ENCODE peak calls at places on chromosomes 5 and 9, in six cellular contexts. C is ascending aorta, M is OCI-LY7, Z is endothelial cell of umbilical vein, F is stomach, H is left ventricle myocardium inferior. B is an unnamed sample. For H3K9me3, the result is how much of the 10 kb centered on the place peaks cover.

GRCh38 chr5:78797945-78798731 is 149.6 kb upstream of the LHFPL2 start:
- DNase-seq in M (no peak), H (no peak), Z (no peak), C (no peak), F (no peak), B (no peak)

GRCh38 chr5:146005723-146006122 is 69.3 kb downstream of the SH3RF2 start:
- DNase-seq in Z (no peak), F (no peak), M (no peak), C (no peak), H (no peak), B (no peak)

GRCh38 chr5:180332051-180332517 is 21.1 kb downstream of the GFPT2 start:
- DNase-seq in C (no peak), Z (no peak), H (no peak), F (no peak), M (no peak), B (peak)

GRCh38 chr9:117153021-117153420 is 261.8 kb downstream of the ASTN2 start:
- DNase-seq in H (no peak), Z (no peak), C (no peak), M (no peak), F (no peak), B (no peak)

GRCh38 chr5:95773325-95774059 is 42.4 kb downstream of the RHOBTB3 start:
- DNase-seq in F (no peak), M (no peak), Z (peak), C (no peak), H (no peak), B (no peak)

GRCh38 chr9:130824616-130825015 is 10.4 kb upstream of the ABL1 start:
- DNase-seq in C (no peak), H (no peak), Z (peak), M (no peak), F (no peak), B (no peak)

GRCh38 chr5:132759114-132760042 is 12.2 kb downstream of the CCNI2 start:
- DNase-seq in H (no peak), F (no peak), M (no peak), Z (no peak), C (no peak), B (no peak)

GRCh38 chr9:111413996-111414395 is 70.2 kb downstream of the ECPAS start:
- DNase-seq in C (no peak), Z (no peak), H (no peak), F (no peak), M (no peak), B (no peak)

GRCh38 chr9:89419978-89420394 is 77.9 kb downstream of the SEMA4D start:
- DNase-seq in Z (no peak), H (no peak), M (no peak), F (no peak), C (no peak), B (no peak)

GRCh38 chr5:172410160-172410559 is 44.2 kb downstream of the SH3PXD2B start:
- DNase-seq in F (no peak), C (no peak), M (no peak), H (no peak), Z (no peak), B (no peak)

GRCh38 chr9:101727621-101728524 is 10.6 kb downstream of the GRIN3A start:
- DNase-seq in M (peak), C (no peak), Z (no peak), H (no peak), F (no peak), B (no peak)

GRCh38 chr5:33936381-33937016 is at the start of gene RXFP3:
- DNase-seq in Z (no peak), F (no peak), H (no peak), C (no peak), M (no peak), B (no peak)

GRCh38 chr9:13860926-13861325 is 453.0 kb downstream of the NFIB start:
- DNase-seq in Z (peak), M (no peak), H (no peak), F (no peak), C (no peak), B (no peak)

GRCh38 chr5:120293796-120294195 is 170.3 kb upstream of the PRR16 start:
- DNase-seq in M (no peak), C (no peak), F (no peak), Z (no peak), H (no peak), B (no peak)

GRCh38 chr5:109936091-109936490 is 246.4 kb downstream of the MAN2A1 start:
- DNase-seq in Z (no peak), C (no peak), H (no peak), M (no peak), F (no peak), B (no peak)

GRCh38 chr5:93653716-93654115 is 70.7 kb downstream of the NR2F1 start:
- DNase-seq in M (no peak), Z (no peak), C (no peak), F (no peak), H (no peak), B (no peak)

GRCh38 chr5:78483809-78484521 is 123.5 kb downstream of the SCAMP1 start:
- DNase-seq in Z (peak), C (no peak), M (peak), F (no peak), H (no peak), B (no peak)

GRCh38 chr5:62521319-62521718 is 57.3 kb upstream of the LRRC70 start:
- DNase-seq in C (no peak), F (no peak), H (no peak), Z (no peak), M (peak), B (no peak)

GRCh38 chr9:114283551-114284111 is 39.3 kb upstream of the ORM1 start:
- DNase-seq in H (peak), F (no peak), Z (no peak), C (peak), M (no peak), B (peak)

GRCh38 chr5:151741678-151742423 is 16.6 kb downstream of the ATOX1 start:
- DNase-seq in F (no peak), Z (peak), C (no peak), M (no peak), H (no peak), B (no peak)

GRCh38 chr9:128412120-128412790 is 8.4 kb upstream of the CERCAM start:
- DNase-seq in M (peak), F (peak), H (peak), C (no peak), Z (peak), B (peak)

GRCh38 chr5:16618138-16618897 is 1.5 kb upstream of the RETREG1 start:
- DNase-seq in C (no peak), M (no peak), F (no peak), Z (no peak), H (no peak), B (no peak)

GRCh38 chr9:131738838-131739191 is 1.1 kb downstream of the RAPGEF1 start:
- DNase-seq in M (peak), C (no peak), Z (no peak), F (peak), H (no peak), B (peak)

GRCh38 chr5:36162810-36163486 is 11.0 kb downstream of the SKP2 start:
- DNase-seq in Z (no peak), M (no peak), F (no peak), H (no peak), C (no peak), B (no peak)

GRCh38 chr5:36158144-36158543 is 6.2 kb downstream of the SKP2 start:
- DNase-seq in Z (peak), C (no peak), H (no peak), M (no peak), F (no peak), B (no peak)

GRCh38 chr5:36164461-36164860 is 12.6 kb downstream of the SKP2 start:
- DNase-seq in H (no peak), M (no peak), F (no peak), C (no peak), Z (no peak), B (no peak)

GRCh38 chr5:36160617-36161016 is 8.7 kb downstream of the SKP2 start:
- DNase-seq in H (no peak), M (no peak), F (no peak), C (no peak), Z (no peak), B (no peak)

GRCh38 chr5:36161317-36161716 is 9.4 kb downstream of the SKP2 start:
- DNase-seq in H (no peak), F (no peak), C (no peak), M (no peak), Z (no peak), B (no peak)
- H3K27ac ChIP-seq in H (no peak), F (peak), C (no peak), M (no peak), Z (no peak), B (no peak)

GRCh38 chr5:123937230-123937629 is 425.3 kb downstream of the CSNK1G3 start:
- DNase-seq in F (no peak), M (peak), Z (peak), C (no peak), H (no peak), B (no peak)

GRCh38 chr5:123936548-123936947 is 424.6 kb downstream of the CSNK1G3 start:
- DNase-seq in Z (no peak), F (no peak), M (peak), C (no peak), H (no peak), B (no peak)
- H3K9me3 ChIP-seq in Z (under half), F (under half), M (under half), C (under half), H (under half), B (under half)

GRCh38 chr5:122775713-122776084 is 819 bp downstream of the SNX2 start:
- DNase-seq in F (no peak), C (no peak), Z (peak), H (no peak), M (peak), B (no peak)

GRCh38 chr5:122776143-122776542 is 1.3 kb downstream of the SNX2 start:
- DNase-seq in Z (no peak), H (no peak), F (no peak), C (no peak), M (peak), B (no peak)

GRCh38 chr5:122774519-122774860 is 390 bp upstream of the SNX2 start:
- DNase-seq in Z (no peak), C (no peak), M (no peak), F (no peak), H (no peak), B (no peak)

GRCh38 chr5:122773615-122774014 is 1.3 kb upstream of the SNX2 start:
- DNase-seq in F (no peak), M (no peak), C (no peak), Z (peak), H (no peak), B (no peak)

DNA sequence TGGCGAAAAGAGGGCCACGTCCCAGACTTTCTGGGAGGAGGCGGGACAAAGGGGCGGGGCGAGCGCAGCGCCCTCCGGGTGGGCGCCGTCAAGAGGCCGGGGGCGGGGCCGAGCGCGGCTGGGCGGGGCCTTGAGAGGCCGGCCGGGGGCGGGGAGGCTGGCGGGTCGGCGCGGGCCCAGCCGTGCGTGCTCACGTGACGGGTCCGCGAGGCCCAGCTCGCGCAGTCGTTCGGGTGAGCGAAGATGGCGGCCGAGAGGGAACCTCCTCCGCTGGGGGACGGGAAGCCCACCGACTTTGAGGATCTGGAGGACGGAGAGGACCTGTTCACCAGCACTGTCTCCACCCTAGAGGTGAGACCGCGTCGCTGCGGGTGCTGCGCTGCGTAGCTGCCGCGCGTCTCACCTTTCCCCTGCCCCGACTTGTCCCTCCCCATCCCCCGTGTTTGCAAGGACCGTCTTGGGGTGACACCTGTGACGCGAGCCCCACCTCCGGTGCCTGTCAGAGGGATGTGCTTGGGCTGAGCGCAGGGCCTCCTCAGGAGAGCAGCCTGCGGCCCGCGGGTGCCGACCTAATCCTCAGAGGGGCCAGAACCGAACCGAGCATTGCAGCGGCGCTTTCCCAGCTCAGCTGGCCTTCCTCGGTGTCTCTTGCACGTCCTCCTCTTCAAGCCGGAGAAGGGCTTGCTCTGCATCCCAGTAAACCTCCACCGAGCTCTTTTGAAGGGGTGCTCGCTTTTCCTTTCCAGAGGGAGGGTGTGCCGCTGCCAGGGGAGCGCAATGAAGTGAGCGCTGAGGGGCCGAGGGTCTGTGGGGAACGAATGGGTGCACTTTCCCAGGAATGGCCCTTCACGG is at the start of gene SNX2:
- DNase-seq in Z (peak), H (peak), F (peak), M (peak), C (peak), B (peak)
- TF ChIP-seq CTCF in Z (no peak), H (peak), F (no peak), M (no peak), C (no peak), B (peak)

GRCh38 chr5:1888541-1889251 is 6.0 kb upstream of the IRX4 start:
- DNase-seq in M (no peak), C (no peak), H (no peak), Z (no peak), F (no peak), B (peak)

GRCh38 chr5:1887400-1888360 is 5.0 kb upstream of the IRX4 start:
- DNase-seq in H (no peak), M (no peak), C (no peak), Z (no peak), F (no peak), B (peak)

GRCh38 chr5:1885777-1886633 is 3.3 kb upstream of the IRX4 start:
- DNase-seq in M (no peak), F (no peak), H (no peak), C (no peak), Z (no peak), B (peak)

GRCh38 chr5:1885476-1885755 is 2.7 kb upstream of the IRX4 start:
- DNase-seq in H (peak), Z (no peak), M (no peak), F (no peak), C (no peak), B (peak)

GRCh38 chr5:1886634-1887399 is 4.1 kb upstream of the IRX4 start:
- DNase-seq in Z (no peak), C (no peak), F (no peak), M (no peak), H (no peak), B (peak)
- H3K27ac ChIP-seq in Z (no peak), C (no peak), F (no peak), M (no peak), H (peak), B (no peak)

GRCh38 chr5:141258464-141258863 is 13.3 kb downstream of the PCDHB15 start:
- DNase-seq in Z (no peak), H (no peak), M (no peak), C (no peak), F (no peak), B (no peak)
- H3K9me3 ChIP-seq in Z (under half), H (half or more), M (under half), C (half or more), F (half or more), B (half or more)

GRCh38 chr9:38339496-38339895 is 53.0 kb upstream of the ALDH1B1 start:
- DNase-seq in H (no peak), Z (no peak), C (no peak), M (no peak), F (no peak), B (no peak)

GRCh38 chr9:38338359-38339014 is 54.0 kb upstream of the ALDH1B1 start:
- DNase-seq in H (no peak), F (no peak), C (peak), Z (no peak), M (no peak), B (no peak)

GRCh38 chr9:38337095-38337494 is 55.4 kb upstream of the ALDH1B1 start:
- DNase-seq in C (peak), F (no peak), H (no peak), M (no peak), Z (no peak), B (no peak)

GRCh38 chr9:38337706-38338264 is 54.7 kb upstream of the ALDH1B1 start:
- DNase-seq in H (no peak), F (no peak), M (no peak), C (peak), Z (no peak), B (no peak)

DNA sequence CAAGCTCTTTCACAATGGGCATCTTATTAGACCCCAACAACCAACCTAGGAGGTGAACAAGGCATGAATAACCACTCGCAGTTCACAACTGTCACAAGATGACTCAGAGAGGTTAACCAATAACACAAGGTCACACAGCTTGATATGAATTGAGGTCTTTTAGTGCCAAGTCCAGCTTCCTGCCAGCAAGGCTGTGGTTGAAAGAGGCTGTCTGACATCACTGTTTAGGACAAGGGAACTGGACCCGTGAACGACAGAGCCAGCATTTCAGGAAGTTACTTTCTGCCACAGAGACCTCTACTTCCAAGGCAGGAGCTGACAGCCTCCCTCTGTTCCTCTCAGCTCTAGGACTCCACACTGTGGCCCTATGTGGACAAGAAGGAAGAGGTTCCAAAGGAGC is 53.4 kb upstream of the ALDH1B1 start:
- DNase-seq in M (no peak), F (no peak), Z (no peak), C (no peak), H (no peak), B (no peak)
- TF ChIP-seq CTCF in M (no peak), F (no peak), Z (no peak), C (no peak), H (no peak), B (no peak)

GRCh38 chr5:124581866-124582650 is 164.4 kb downstream of the ZNF608 start:
- DNase-seq in H (no peak), F (no peak), M (no peak), C (no peak), Z (no peak), B (no peak)
- H3K27ac ChIP-seq in H (no peak), F (no peak), M (no peak), C (no peak), Z (no peak), B (no peak)